ENCODE peak calls at places on chromosomes 11 and 22, in eight cellular contexts. Y, Q, R, P, X, U, S and V are unnamed samples.

GRCh38 chr11:119389611-119390254 is 8.2 kb upstream of the USP2 start:
- DNase-seq in Y (no peak), Q (peak; percentile 43), R (no peak), P (no peak), X (no peak), U (no peak), S (no peak), V (peak; percentile 39)

GRCh38 chr22:37218771-37219411 is 6.6 kb upstream of the SSTR3 start:
- DNase-seq in Y (peak; percentile 78), Q (peak; percentile 95), R (no peak), P (no peak), X (no peak), U (no peak), S (no peak), V (no peak)

GRCh38 chr11:35236667-35237003 is 97.7 kb downstream of the CD44 start:
- DNase-seq in Y (no peak), Q (no peak), R (no peak), P (no peak), X (no peak), U (no peak), S (peak; percentile 71), V (peak; percentile 39)

GRCh38 chr22:45942787-45943493 is 34.0 kb downstream of the WNT7B start:
- DNase-seq in Y (no peak), Q (no peak), R (no peak), P (no peak), X (no peak), U (no peak), S (no peak), V (no peak)

GRCh38 chr22:33018232-33018864 is 39.8 kb downstream of the SYN3 start:
- DNase-seq in Y (peak; percentile 11), Q (peak; percentile 48), R (peak; percentile 52), P (peak; percentile 61), X (peak; percentile 55), U (peak; percentile 53), S (peak; percentile 50), V (peak; percentile 67)

GRCh38 chr11:69876013-69876412 is 56.8 kb upstream of the FGF3 start:
- DNase-seq in Y (no peak), Q (no peak), R (peak; percentile 14), P (no peak), X (no peak), U (peak; percentile 3), S (no peak), V (no peak)

GRCh38 chr22:46674367-46674781 is 54.2 kb downstream of the GRAMD4 start:
- DNase-seq in Y (peak; percentile 62), Q (peak; percentile 41), R (peak; percentile 72), P (peak; percentile 47), X (peak; percentile 59), U (peak; percentile 42), S (no peak), V (no peak)

GRCh38 chr11:119974051-119974450 is 163.9 kb downstream of the TRIM29 start:
- DNase-seq in Y (no peak), Q (no peak), R (no peak), P (no peak), X (no peak), U (no peak), S (no peak), V (no peak)

GRCh38 chr11:69209038-69209350 is 53.3 kb downstream of the SMIM38 start:
- DNase-seq in Y (no peak), Q (no peak), R (no peak), P (no peak), X (no peak), U (no peak), S (no peak), V (no peak)

GRCh38 chr22:44776535-44777363 is 24.4 kb downstream of the ARHGAP8 start:
- DNase-seq in Y (no peak), Q (no peak), R (no peak), P (no peak), X (no peak), U (no peak), S (no peak), V (peak; percentile 40)

GRCh38 chr22:49450521-49450920 is 377.2 kb downstream of the BRD1 start:
- DNase-seq in Y (no peak), Q (no peak), R (no peak), P (no peak), X (peak; percentile 8), U (no peak), S (no peak), V (no peak)
- TF ChIP-seq CTCF in Y (no peak), Q (no peak), R (no peak), P (no peak), X (no peak), U (no peak), S (no peak), V (no peak)

DNA sequence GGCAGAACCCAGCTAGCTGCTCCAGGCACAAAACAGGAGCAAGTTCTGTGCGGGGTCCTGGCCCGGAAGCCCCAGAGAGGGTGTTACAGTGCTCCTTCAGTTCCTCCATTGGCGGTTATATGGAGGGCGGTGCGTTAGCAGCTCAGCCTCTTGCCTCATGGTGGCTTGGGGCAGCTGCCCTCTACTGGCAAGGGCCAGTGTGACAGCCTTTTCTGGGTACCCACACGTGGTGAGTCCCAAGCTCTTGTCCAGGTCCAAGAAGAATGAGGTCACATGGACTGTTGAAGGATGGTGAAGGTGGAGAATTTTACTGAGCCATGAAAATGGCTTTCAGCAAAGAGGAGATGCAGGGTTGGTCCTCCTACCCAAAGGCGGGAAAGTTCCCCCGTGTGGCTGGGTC is 100.5 kb downstream of the WT1 start:
- DNase-seq in Y (no peak), Q (peak; percentile 43), R (no peak), P (no peak), X (no peak), U (no peak), S (peak; percentile 21), V (no peak)
- TF ChIP-seq CTCF in Y (peak; percentile 23), Q (peak; percentile 27), R (peak; percentile 17), P (no peak), X (no peak), U (no peak), S (peak; percentile 31), V (peak; percentile 42)

DNA sequence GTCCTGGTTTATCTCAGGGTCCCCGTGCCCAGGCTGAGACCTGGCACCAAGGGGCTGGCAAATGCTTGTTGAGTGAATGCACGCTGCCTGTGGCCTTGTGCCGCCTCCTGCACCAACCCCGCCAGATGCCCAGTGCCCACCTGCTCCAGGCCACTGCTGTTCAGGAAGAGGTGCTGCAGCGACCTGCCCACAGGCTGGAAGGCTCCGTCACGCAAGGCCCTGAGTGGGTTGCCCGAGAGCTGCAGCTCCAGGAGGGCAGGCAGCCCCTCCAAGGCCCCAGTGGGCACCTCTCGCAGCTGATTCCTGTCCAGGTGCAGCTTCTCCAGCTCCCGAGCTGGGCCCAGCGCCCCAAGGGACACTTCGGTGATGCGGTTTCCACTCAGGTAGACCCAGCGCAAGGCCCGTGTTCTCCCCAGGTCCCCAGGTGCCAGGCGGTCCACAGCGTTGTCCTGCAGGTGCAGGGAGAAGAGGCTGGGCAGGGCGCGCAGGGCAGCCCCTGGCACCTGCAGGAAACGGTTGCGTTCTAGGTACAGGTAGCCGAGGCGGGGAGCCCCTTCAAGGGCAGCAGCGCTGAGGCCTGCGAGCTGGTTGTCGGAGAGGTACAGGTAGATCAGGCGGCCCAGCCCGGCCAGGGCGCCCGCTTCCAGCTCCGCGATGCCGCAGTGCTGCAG is 3.6 kb downstream of the CHADL start:
- DNase-seq in Y (no peak), Q (no peak), R (no peak), P (no peak), X (no peak), U (no peak), S (no peak), V (no peak)
- TF ChIP-seq CTCF in Y (no peak), Q (no peak), R (no peak), P (no peak), X (no peak), U (peak; percentile 28), S (no peak), V (no peak)

GRCh38 chr11:122874991-122875390 is 7.6 kb upstream of the JHY start:
- DNase-seq in Y (peak; percentile 55), Q (peak; percentile 82), R (no peak), P (no peak), X (no peak), U (no peak), S (no peak), V (no peak)
- TF ChIP-seq CTCF in Y (no peak), Q (no peak), R (no peak), P (no peak), X (no peak), U (no peak), S (no peak), V (no peak)

GRCh38 chr11:115324569-115325432 is 179.4 kb downstream of the CADM1 start:
- DNase-seq in Y (peak; percentile 1), Q (peak; percentile 69), R (no peak), P (no peak), X (peak; percentile 21), U (no peak), S (peak; percentile 50), V (peak; percentile 74)
- TF ChIP-seq CTCF in Y (peak; percentile 77), Q (peak; percentile 85), R (peak; percentile 78), P (peak; percentile 70), X (peak; percentile 62), U (peak; percentile 79), S (peak; percentile 52), V (peak; percentile 80)